ENCODE peak calls at places on chromosomes 3 and 15, in nine cellular contexts. X, K, J, C, N, F, G, Z and R are unnamed samples.

GRCh38 chr3:197478746-197479668 is 76.8 kb downstream of the BDH1 start:
- DNase-seq in X (peak), K (no peak), J (peak), C (no peak), N (no peak), F (no peak), G (no peak), Z (no peak), R (no peak)

GRCh38 chr3:119884161-119884557 is 102.3 kb downstream of the NR1I2 start:
- DNase-seq in X (no peak), K (no peak), J (no peak), C (no peak), N (no peak), F (no peak), G (no peak), Z (no peak), R (no peak)

GRCh38 chr15:39874890-39875549 is 45.0 kb downstream of the GPR176 start:
- DNase-seq in X (peak), K (peak), J (no peak), C (peak), N (no peak), F (no peak), G (peak), Z (no peak), R (no peak)

GRCh38 chr15:41512512-41513281 is 930 bp downstream of the LTK start:
- DNase-seq in X (no peak), K (peak), J (no peak), C (no peak), N (no peak), F (no peak), G (no peak), Z (no peak), R (no peak)

GRCh38 chr3:59426851-59427565 is 377.2 kb upstream of the CFAP20DC start:
- DNase-seq in X (no peak), K (no peak), J (no peak), C (no peak), N (no peak), F (no peak), G (no peak), Z (no peak), R (no peak)

GRCh38 chr15:63104727-63105126 is 16.9 kb upstream of the LACTB start:
- DNase-seq in X (no peak), K (no peak), J (no peak), C (no peak), N (no peak), F (no peak), G (no peak), Z (no peak), R (no peak)

GRCh38 chr15:42134617-42135243 is 21.7 kb downstream of the PLA2G4F start:
- DNase-seq in X (no peak), K (peak), J (no peak), C (no peak), N (no peak), F (no peak), G (no peak), Z (no peak), R (no peak)

GRCh38 chr15:85689729-85690128 is 105.0 kb downstream of the KLHL25 start:
- DNase-seq in X (no peak), K (no peak), J (peak), C (peak), N (no peak), F (no peak), G (no peak), Z (peak), R (no peak)

GRCh38 chr3:52076900-52077299 is 20.5 kb upstream of the DUSP7 start:
- DNase-seq in X (no peak), K (no peak), J (no peak), C (no peak), N (no peak), F (no peak), G (no peak), Z (no peak), R (no peak)

GRCh38 chr3:52079958-52080357 is 23.6 kb upstream of the DUSP7 start:
- DNase-seq in X (no peak), K (no peak), J (no peak), C (no peak), N (no peak), F (no peak), G (no peak), Z (no peak), R (no peak)

GRCh38 chr3:52078781-52079560 is 22.6 kb upstream of the DUSP7 start:
- DNase-seq in X (no peak), K (no peak), J (no peak), C (no peak), N (peak), F (no peak), G (no peak), Z (no peak), R (no peak)

GRCh38 chr3:52077900-52078299 is 21.5 kb upstream of the DUSP7 start:
- DNase-seq in X (no peak), K (no peak), J (no peak), C (no peak), N (no peak), F (no peak), G (no peak), Z (no peak), R (no peak)

DNA sequence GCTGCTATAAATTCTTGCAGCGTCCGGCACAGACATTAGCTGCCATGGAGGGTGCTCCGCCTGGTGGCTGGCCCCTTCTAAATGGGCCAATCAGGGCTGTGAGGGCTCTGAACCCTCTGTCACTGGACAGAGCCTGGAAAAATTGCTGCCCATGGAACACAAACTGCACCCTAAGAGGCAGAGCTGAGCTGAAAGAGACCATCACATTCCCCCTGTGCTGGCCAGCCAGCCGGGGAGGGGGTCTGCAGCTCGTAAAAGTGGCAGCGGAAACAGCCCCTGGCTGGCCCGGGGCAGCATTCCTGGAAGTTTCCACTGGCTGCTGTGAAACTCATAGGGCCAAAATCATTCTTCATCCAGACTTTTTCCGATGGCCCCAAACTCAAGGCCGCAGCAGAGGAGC is 21.0 kb upstream of the DUSP7 start:
- DNase-seq in X (no peak), K (no peak), J (no peak), C (no peak), N (no peak), F (peak), G (no peak), Z (no peak), R (no peak)
- TF ChIP-seq CTCF in X (no peak), K (no peak), J (no peak), C (no peak), N (no peak), F (peak), G (no peak), Z (no peak), R (no peak)

DNA sequence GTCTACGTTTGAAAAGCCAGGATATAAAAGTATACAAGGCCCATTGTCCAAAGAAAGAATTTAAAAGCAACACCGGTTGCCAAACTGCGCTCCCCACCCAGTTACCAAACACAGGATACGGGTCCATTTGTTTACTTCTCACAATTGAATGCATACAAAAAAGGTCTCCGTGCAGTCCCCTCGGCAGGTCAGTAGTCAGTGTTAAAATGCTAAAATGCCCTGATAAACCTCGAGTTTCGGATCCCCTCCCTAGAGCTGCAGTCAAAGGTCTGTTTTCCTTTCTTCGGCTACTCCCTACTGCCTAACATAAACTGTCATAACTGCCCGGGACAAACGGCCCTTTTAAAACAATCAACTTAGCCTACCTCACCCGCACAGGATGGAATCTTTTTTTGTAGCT is 534.6 kb downstream of the FOXP1 start:
- DNase-seq in X (no peak), K (peak), J (no peak), C (no peak), N (no peak), F (no peak), G (peak), Z (peak), R (no peak)
- H3K27ac ChIP-seq in X (peak), K (peak), J (peak), C (peak), N (no peak), F (no peak), G (peak), Z (peak), R (peak)

DNA sequence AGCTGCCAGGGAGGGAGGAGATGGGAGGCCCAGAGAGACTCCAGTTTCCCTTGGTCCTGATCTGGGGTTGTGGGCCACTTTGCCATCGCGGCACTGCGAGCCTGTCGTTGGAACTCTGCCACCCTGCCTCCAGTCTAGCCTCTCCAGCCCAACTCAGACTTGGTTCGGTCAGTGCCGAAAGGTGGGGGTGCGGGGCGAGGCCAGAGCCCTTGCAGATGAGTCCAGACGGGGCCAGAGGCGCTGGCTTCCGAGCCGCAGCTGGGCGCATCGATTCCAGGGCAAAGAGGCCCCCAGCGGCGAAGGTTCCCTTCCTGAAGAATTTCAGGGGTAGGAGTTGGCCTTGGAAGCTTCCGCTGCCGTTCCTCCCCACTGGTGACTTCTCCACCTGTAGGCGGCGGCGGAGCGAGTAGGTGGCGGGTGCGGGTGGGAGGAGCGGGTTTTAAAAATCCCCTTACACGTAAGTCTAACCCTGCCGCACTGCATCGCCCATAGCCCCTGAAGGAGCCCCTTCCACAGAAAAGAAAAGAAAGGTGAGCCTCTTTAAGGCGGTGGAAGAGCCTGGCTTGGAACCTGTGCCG is 5.1 kb downstream of the WNT5A start:
- DNase-seq in X (peak), K (peak), J (no peak), C (peak), N (peak), F (peak), G (no peak), Z (no peak), R (peak)
- TF ChIP-seq CTCF in X (no peak), K (no peak), J (no peak), C (no peak), N (no peak), F (peak), G (no peak), Z (no peak), R (no peak)

GRCh38 chr15:99474981-99475753 is 90.6 kb upstream of the MEF2A start:
- DNase-seq in X (no peak), K (no peak), J (no peak), C (no peak), N (peak), F (no peak), G (no peak), Z (peak), R (no peak)

GRCh38 chr15:99474041-99474906 is 91.5 kb upstream of the MEF2A start:
- DNase-seq in X (no peak), K (no peak), J (no peak), C (no peak), N (peak), F (no peak), G (no peak), Z (peak), R (peak)

GRCh38 chr15:99477745-99478525 is 87.8 kb upstream of the MEF2A start:
- DNase-seq in X (no peak), K (no peak), J (no peak), C (no peak), N (no peak), F (no peak), G (no peak), Z (no peak), R (no peak)

GRCh38 chr15:99475754-99476412 is 89.9 kb upstream of the MEF2A start:
- DNase-seq in X (no peak), K (no peak), J (no peak), C (no peak), N (no peak), F (no peak), G (no peak), Z (no peak), R (no peak)

GRCh38 chr15:99476413-99477222 is 89.2 kb upstream of the MEF2A start:
- DNase-seq in X (peak), K (peak), J (no peak), C (no peak), N (peak), F (no peak), G (peak), Z (no peak), R (no peak)
- H3K27ac ChIP-seq in X (peak), K (peak), J (no peak), C (no peak), N (peak), F (no peak), G (peak), Z (peak), R (peak)

GRCh38 chr15:82108489-82109078 is 62.8 kb upstream of the MEX3B start:
- DNase-seq in X (peak), K (peak), J (peak), C (peak), N (peak), F (peak), G (peak), Z (peak), R (peak)
- TF ChIP-seq CTCF in X (peak), K (peak), J (peak), C (peak), N (peak), F (no peak), G (peak), Z (peak), R (peak)